ENCODE peak calls at places on chromosomes 2 and 18, in nine cellular contexts. A, S, M, O, V, X, W, Z and N are unnamed samples.

GRCh38 chr2:204860249-204860648 is 315.0 kb downstream of the PARD3B start:
- DNase-seq in A (no peak), W (peak; percentile 58), Z (no peak), M (no peak), S (no peak), O (peak; percentile 0), X (peak; percentile 83), V (no peak), N (no peak)

GRCh38 chr2:54853635-54854034 is 130.2 kb downstream of the EML6 start:
- DNase-seq in O (no peak), S (no peak), W (no peak), M (no peak), Z (no peak), X (no peak), V (no peak), A (no peak), N (no peak)

GRCh38 chr2:151609705-151610104 is 124.6 kb downstream of the NEB start:
- DNase-seq in A (no peak), V (no peak), Z (no peak), W (no peak), X (no peak), M (no peak), S (no peak), O (no peak), N (no peak)

GRCh38 chr2:127063701-127064590 is 43.0 kb downstream of the BIN1 start:
- DNase-seq in V (no peak), O (no peak), S (no peak), Z (no peak), A (no peak), W (no peak), X (no peak), M (no peak), N (no peak)

GRCh38 chr18:79458131-79458838 is 62.6 kb downstream of the NFATC1 start:
- DNase-seq in Z (peak; percentile 41), W (peak; percentile 27), A (no peak), V (peak; percentile 61), X (peak; percentile 92), O (no peak), S (no peak), M (peak; percentile 81), N (no peak)

GRCh38 chr2:150495993-150496627 is 8.6 kb upstream of the RND3 start:
- DNase-seq in W (no peak), S (no peak), O (no peak), A (no peak), X (no peak), V (no peak), M (no peak), Z (no peak), N (no peak)

GRCh38 chr2:71661782-71662181 is 208.4 kb downstream of the DYSF start:
- DNase-seq in A (no peak), O (no peak), S (no peak), X (no peak), V (no peak), W (no peak), M (no peak), Z (no peak), N (no peak)

GRCh38 chr2:53896864-53897263 is 37.1 kb upstream of the GPR75 start:
- DNase-seq in S (no peak), A (no peak), X (no peak), W (no peak), O (no peak), M (peak; percentile 54), V (no peak), Z (peak; percentile 42), N (no peak)

GRCh38 chr2:205017381-205017780 is 472.1 kb downstream of the PARD3B start:
- DNase-seq in M (no peak), S (no peak), X (no peak), V (no peak), O (no peak), A (no peak), W (peak; percentile 63), Z (no peak), N (no peak)

GRCh38 chr2:152499411-152499810 is 164.4 kb downstream of the FMNL2 start:
- DNase-seq in M (no peak), W (no peak), X (no peak), Z (no peak), S (no peak), V (no peak), A (no peak), O (no peak), N (no peak)

GRCh38 chr2:61634512-61634911 is 96.4 kb upstream of the XPO1 start:
- DNase-seq in M (no peak), V (no peak), Z (no peak), O (no peak), A (no peak), X (peak; percentile 23), W (no peak), S (no peak), N (no peak)

GRCh38 chr2:102606353-102606752 is 13.0 kb upstream of the SLC9A2 start:
- DNase-seq in M (no peak), X (no peak), A (no peak), W (no peak), S (no peak), O (no peak), Z (peak; percentile 78), V (peak; percentile 68), N (no peak)

GRCh38 chr2:28398101-28398834 is 5.6 kb downstream of the FOSL2 start:
- DNase-seq in V (no peak), X (no peak), W (no peak), A (no peak), O (no peak), S (peak; percentile 49), M (peak; percentile 47), Z (no peak), N (no peak)

GRCh38 chr18:43744960-43745740 is 467.9 kb upstream of the SYT4 start:
- DNase-seq in W (no peak), A (no peak), V (no peak), X (no peak), S (no peak), Z (no peak), O (no peak), M (no peak), N (no peak)